ENCODE peak calls at places on chromosomes 3 and 15, in five cellular contexts. H is glomerular endothelial cell, K is heart right ventricle, J is T-helper 2 cell, P is foreskin fibroblast. Z is an unnamed sample.

GRCh38 chr3:147409143-147410121 is at the start of gene ZIC1:
- DNase-seq in P (peak; percentile 59), J (no peak), K (no peak), H (no peak), Z (no peak)

GRCh38 chr3:52443268-52443610 is 1.7 kb downstream of the SEMA3G start:
- DNase-seq in H (no peak), K (no peak), P (no peak), J (no peak), Z (no peak)

GRCh38 chr3:170044795-170045244 is 7.0 kb downstream of the GPR160 start:
- DNase-seq in P (no peak), H (no peak), K (no peak), J (no peak), Z (no peak)

GRCh38 chr15:81411056-81411455 is 37.0 kb upstream of the TMC3 start:
- DNase-seq in P (no peak), J (no peak), H (no peak), K (no peak), Z (no peak)

GRCh38 chr3:108565506-108565905 is 23.7 kb downstream of the CIP2A start:
- DNase-seq in K (no peak), J (no peak), H (no peak), P (no peak), Z (no peak)

GRCh38 chr3:167001374-167001773 is 378.7 kb downstream of the ZBBX start:
- DNase-seq in H (no peak), K (no peak), J (no peak), P (no peak), Z (no peak)

GRCh38 chr3:158961911-158962310 is 160.1 kb downstream of the MFSD1 start:
- DNase-seq in H (no peak), K (no peak), P (peak; percentile 12), J (no peak), Z (no peak)

GRCh38 chr3:34683851-34684250 is 885.4 kb downstream of the PDCD6IP start:
- DNase-seq in J (no peak), H (peak; percentile 9), K (peak; percentile 60), P (peak; percentile 50), Z (no peak)

GRCh38 chr15:62071711-62072308 is 5.0 kb downstream of the C2CD4A start:
- DNase-seq in H (no peak), K (no peak), P (peak; percentile 68), J (no peak), Z (no peak)

GRCh38 chr3:32467333-32468070 is 35.1 kb downstream of the CMTM6 start:
- DNase-seq in P (peak; percentile 89), J (peak; percentile 69), K (peak; percentile 53), H (no peak), Z (no peak)

GRCh38 chr3:11820540-11821041 is 26.1 kb downstream of the TAMM41 start:
- DNase-seq in H (peak; percentile 10), P (peak; percentile 83), J (no peak), K (no peak), Z (no peak)

GRCh38 chr3:55624238-55624637 is 137.1 kb upstream of the WNT5A start:
- DNase-seq in H (no peak), J (no peak), K (no peak), P (no peak), Z (peak; percentile 76)

GRCh38 chr3:72810063-72810462 is 38.2 kb downstream of the SHQ1 start:
- DNase-seq in J (no peak), P (no peak), K (no peak), H (no peak), Z (no peak)

GRCh38 chr3:81581966-81582599 is 179.4 kb downstream of the GBE1 start:
- DNase-seq in P (peak; percentile 56), K (no peak), J (no peak), H (peak; percentile 7), Z (no peak)

GRCh38 chr15:100350434-100351226 is 8.9 kb upstream of the ADAMTS17 start:
- DNase-seq in K (no peak), H (no peak), J (no peak), P (peak; percentile 79), Z (no peak)

GRCh38 chr3:3800076-3800448 is 831 bp downstream of the LRRN1 start:
- DNase-seq in J (no peak), H (no peak), K (no peak), P (no peak), Z (no peak)